ENCODE peak calls at places on chromosomes 2 and 18, in eight cellular contexts. H is HEK293T; Y is effector memory CD8-positive, alpha-beta T cell; Q is H7; J is iPS-NIHi11; I is activated CD4-positive, alpha-beta T cell treated with anti-CD3 and anti-CD28 coated beads, Interleukin-2, amount 50 U/mL, for 48 hours; C is C1 segment of cervical spinal cord; Z is T-cell. W is an unnamed sample.

GRCh38 chr2:72325592-72326422 is 178.1 kb upstream of the CYP26B1 start:
- DNase-seq in C (no peak), J (peak), Z (no peak), I (peak), H (peak), Y (no peak), Q (peak), W (peak)

GRCh38 chr2:166333809-166334208 is 41.9 kb downstream of the SCN9A start:
- DNase-seq in Q (no peak), J (no peak), I (no peak), Z (no peak), Y (no peak), C (no peak), H (no peak), W (no peak)

GRCh38 chr2:42196403-42197267 is 27.5 kb downstream of the EML4 start:
- DNase-seq in Y (peak), I (peak), C (no peak), Q (peak), H (peak), Z (peak), J (peak), W (peak)

GRCh38 chr2:44940612-44941464 is 664 bp upstream of the SIX3 start:
- DNase-seq in Q (no peak), J (no peak), H (no peak), I (peak), Y (no peak), C (no peak), Z (no peak), W (no peak)

GRCh38 chr2:11012131-11012693 is 100.5 kb downstream of the KCNF1 start:
- DNase-seq in H (no peak), Y (no peak), J (no peak), C (no peak), I (no peak), Q (no peak), Z (no peak), W (no peak)

GRCh38 chr2:220533485-220533884 is 906.1 kb downstream of the SLC4A3 start:
- DNase-seq in H (peak), J (peak), Y (no peak), Q (peak), Z (no peak), C (no peak), I (no peak), W (peak)

GRCh38 chr2:159921752-159922404 is 123.9 kb upstream of the CD302 start:
- DNase-seq in I (peak), Y (peak), H (peak), Q (peak), Z (peak), C (no peak), J (peak), W (peak)

GRCh38 chr18:2654828-2655152 is 736 bp upstream of the SMCHD1 start:
- DNase-seq in J (peak), Z (peak), Y (peak), Q (peak), C (no peak), I (no peak), H (no peak), W (no peak)

GRCh38 chr2:43443317-43443716 is 152.5 kb downstream of the THADA start:
- DNase-seq in C (no peak), Y (no peak), J (no peak), H (no peak), I (no peak), Z (no peak), Q (no peak), W (no peak)

GRCh38 chr2:138059967-138060635 is 95.8 kb downstream of the HNMT start:
- DNase-seq in J (no peak), Y (no peak), C (no peak), H (no peak), I (no peak), Z (no peak), Q (no peak), W (peak)

GRCh38 chr2:240567137-240567871 is 980 bp upstream of the RNPEPL1 start:
- DNase-seq in I (peak), Z (peak), Q (peak), Y (peak), C (no peak), J (no peak), H (no peak), W (peak)

GRCh38 chr2:28683100-28683706 is 68.4 kb upstream of the PPP1CB start:
- DNase-seq in Q (peak), J (peak), C (no peak), H (peak), I (no peak), Y (no peak), Z (no peak), W (peak)

GRCh38 chr18:76208632-76209308 is 286.3 kb downstream of the ZNF516 start:
- DNase-seq in Q (peak), J (peak), H (no peak), Y (no peak), C (no peak), Z (no peak), I (no peak), W (no peak)

GRCh38 chr18:76343938-76344569 is 151.0 kb downstream of the ZNF516 start:
- DNase-seq in Y (no peak), H (no peak), J (no peak), Q (no peak), C (no peak), Z (no peak), I (no peak), W (no peak)

W was measured in MCF 10A.